ENCODE peak calls at places on chromosomes 5 and 9, in six cellular contexts. One of them, this sample, is unnamed.

GRCh38 chr5:67245259-67245846 is 48.8 kb upstream of the CD180 start:
- DNase-seq in lower leg skin: no peak
- DNase-seq in IMR-90: no peak
- DNase-seq in right lobe of liver: no peak
- DNase-seq in suprapubic skin: no peak
- DNase-seq in tibial nerve: no peak
- DNase-seq in this sample: no peak

GRCh38 chr5:109304323-109304722 is 105.5 kb downstream of the PJA2 start:
- DNase-seq in lower leg skin: no peak
- DNase-seq in IMR-90: no peak
- DNase-seq in right lobe of liver: no peak
- DNase-seq in suprapubic skin: no peak
- DNase-seq in tibial nerve: no peak
- DNase-seq in this sample: no peak

GRCh38 chr9:130539473-130540223 is 39.7 kb upstream of the FUBP3 start:
- DNase-seq in lower leg skin: no peak
- DNase-seq in IMR-90: peak; percentile 54
- DNase-seq in right lobe of liver: no peak
- DNase-seq in suprapubic skin: no peak
- DNase-seq in tibial nerve: no peak
- DNase-seq in this sample: no peak

GRCh38 chr9:125558453-125559084 is 148.4 kb downstream of the MAPKAP1 start:
- DNase-seq in lower leg skin: no peak
- DNase-seq in IMR-90: peak; percentile 83
- DNase-seq in right lobe of liver: peak; percentile 67
- DNase-seq in suprapubic skin: no peak
- DNase-seq in tibial nerve: peak; percentile 56
- DNase-seq in this sample: peak; percentile 60

GRCh38 chr9:137397675-137398423 is 25.1 kb downstream of the EXD3 start:
- DNase-seq in lower leg skin: no peak
- DNase-seq in IMR-90: no peak
- DNase-seq in right lobe of liver: no peak
- DNase-seq in suprapubic skin: no peak
- DNase-seq in tibial nerve: no peak
- DNase-seq in this sample: no peak

GRCh38 chr9:125536184-125537152 is 170.5 kb downstream of the MAPKAP1 start:
- DNase-seq in lower leg skin: no peak
- DNase-seq in IMR-90: no peak
- DNase-seq in right lobe of liver: no peak
- DNase-seq in suprapubic skin: no peak
- DNase-seq in tibial nerve: no peak
- DNase-seq in this sample: no peak

GRCh38 chr9:121210536-121210935 is 8.9 kb upstream of the RAB14 start:
- DNase-seq in lower leg skin: no peak
- DNase-seq in IMR-90: no peak
- DNase-seq in right lobe of liver: no peak
- DNase-seq in suprapubic skin: no peak
- DNase-seq in tibial nerve: no peak
- DNase-seq in this sample: no peak

GRCh38 chr5:131068893-131069643 is 96.0 kb downstream of the HINT1 start:
- DNase-seq in lower leg skin: no peak
- DNase-seq in IMR-90: no peak
- DNase-seq in right lobe of liver: no peak
- DNase-seq in suprapubic skin: no peak
- DNase-seq in tibial nerve: no peak
- DNase-seq in this sample: no peak

GRCh38 chr5:138149530-138149929 is 10.3 kb upstream of the NME5 start:
- DNase-seq in lower leg skin: no peak
- DNase-seq in IMR-90: peak; percentile 54
- DNase-seq in right lobe of liver: no peak
- DNase-seq in suprapubic skin: no peak
- DNase-seq in tibial nerve: no peak
- DNase-seq in this sample: peak; percentile 33

GRCh38 chr5:15267966-15268365 is 232.0 kb upstream of the FBXL7 start:
- DNase-seq in lower leg skin: no peak
- DNase-seq in IMR-90: no peak
- DNase-seq in right lobe of liver: no peak
- DNase-seq in suprapubic skin: no peak
- DNase-seq in tibial nerve: no peak
- DNase-seq in this sample: no peak

GRCh38 chr9:111873901-111874300 is 22.7 kb upstream of the UGCG start:
- DNase-seq in lower leg skin: no peak
- DNase-seq in IMR-90: no peak
- DNase-seq in right lobe of liver: no peak
- DNase-seq in suprapubic skin: no peak
- DNase-seq in tibial nerve: no peak
- DNase-seq in this sample: no peak

GRCh38 chr5:58185397-58186195 is 274.3 kb downstream of the PLK2 start:
- DNase-seq in lower leg skin: no peak
- DNase-seq in IMR-90: peak; percentile 28
- DNase-seq in right lobe of liver: no peak
- DNase-seq in suprapubic skin: no peak
- DNase-seq in tibial nerve: no peak
- DNase-seq in this sample: no peak

GRCh38 chr5:32261198-32261597 is 51.5 kb downstream of the MTMR12 start:
- DNase-seq in lower leg skin: no peak
- DNase-seq in IMR-90: no peak
- DNase-seq in right lobe of liver: no peak
- DNase-seq in suprapubic skin: peak; percentile 45
- DNase-seq in tibial nerve: no peak
- DNase-seq in this sample: peak; percentile 15

GRCh38 chr5:55897905-55898304 is 46.7 kb downstream of the IL31RA start:
- DNase-seq in lower leg skin: peak; percentile 94
- DNase-seq in IMR-90: peak; percentile 62
- DNase-seq in right lobe of liver: no peak
- DNase-seq in suprapubic skin: peak; percentile 88
- DNase-seq in tibial nerve: peak; percentile 38
- DNase-seq in this sample: peak; percentile 31

GRCh38 chr9:133967024-133967741 is 24.9 kb downstream of the VAV2 start:
- DNase-seq in lower leg skin: no peak
- DNase-seq in IMR-90: no peak
- DNase-seq in right lobe of liver: no peak
- DNase-seq in suprapubic skin: no peak
- DNase-seq in tibial nerve: no peak
- DNase-seq in this sample: no peak

GRCh38 chr5:169744336-169744735 is 107.3 kb downstream of the DOCK2 start:
- DNase-seq in lower leg skin: no peak
- DNase-seq in IMR-90: no peak
- DNase-seq in right lobe of liver: no peak
- DNase-seq in suprapubic skin: no peak
- DNase-seq in tibial nerve: no peak
- DNase-seq in this sample: no peak

GRCh38 chr9:21615018-21615417 is 132.9 kb upstream of the IFNE start:
- DNase-seq in lower leg skin: no peak
- DNase-seq in IMR-90: no peak
- DNase-seq in right lobe of liver: no peak
- DNase-seq in suprapubic skin: no peak
- DNase-seq in tibial nerve: no peak
- DNase-seq in this sample: no peak

GRCh38 chr9:128160603-128160987 is 530 bp downstream of the BBLN start:
- DNase-seq in lower leg skin: no peak
- DNase-seq in IMR-90: peak; percentile 30
- DNase-seq in right lobe of liver: peak; percentile 54
- DNase-seq in suprapubic skin: no peak
- DNase-seq in tibial nerve: no peak
- DNase-seq in this sample: peak; percentile 71

GRCh38 chr5:78929833-78930232 is 55.3 kb downstream of the ARSB start:
- DNase-seq in lower leg skin: no peak
- DNase-seq in IMR-90: no peak
- DNase-seq in right lobe of liver: no peak
- DNase-seq in suprapubic skin: no peak
- DNase-seq in tibial nerve: no peak
- DNase-seq in this sample: peak; percentile 21

GRCh38 chr9:90074319-90074962 is 469.6 kb downstream of the GADD45G start:
- DNase-seq in lower leg skin: no peak
- DNase-seq in IMR-90: no peak
- DNase-seq in right lobe of liver: no peak
- DNase-seq in suprapubic skin: no peak
- DNase-seq in tibial nerve: no peak
- DNase-seq in this sample: no peak

GRCh38 chr5:123117989-123118388 is 28.9 kb downstream of the PRDM6 start:
- DNase-seq in lower leg skin: no peak
- DNase-seq in IMR-90: no peak
- DNase-seq in right lobe of liver: no peak
- DNase-seq in suprapubic skin: no peak
- DNase-seq in tibial nerve: no peak
- DNase-seq in this sample: no peak

GRCh38 chr5:43353668-43354067 is 40.5 kb upstream of the HMGCS1 start:
- DNase-seq in lower leg skin: no peak
- DNase-seq in IMR-90: no peak
- DNase-seq in right lobe of liver: no peak
- DNase-seq in suprapubic skin: no peak
- DNase-seq in tibial nerve: no peak
- DNase-seq in this sample: no peak

GRCh38 chr5:160420331-160420610 is 1.4 kb upstream of the PTTG1 start:
- DNase-seq in lower leg skin: no peak
- DNase-seq in IMR-90: no peak
- DNase-seq in right lobe of liver: no peak
- DNase-seq in suprapubic skin: no peak
- DNase-seq in tibial nerve: no peak
- DNase-seq in this sample: no peak

GRCh38 chr5:160419458-160420330 is 813 bp upstream of the SLU7 start:
- DNase-seq in lower leg skin: no peak
- DNase-seq in IMR-90: no peak
- DNase-seq in right lobe of liver: no peak
- DNase-seq in suprapubic skin: no peak
- DNase-seq in tibial nerve: no peak
- DNase-seq in this sample: no peak

GRCh38 chr5:160418561-160419457 is at the start of gene SLU7:
- DNase-seq in lower leg skin: peak; percentile 99
- DNase-seq in IMR-90: peak; percentile 95
- DNase-seq in right lobe of liver: peak; percentile 94
- DNase-seq in suprapubic skin: peak; percentile 97
- DNase-seq in tibial nerve: peak; percentile 88
- DNase-seq in this sample: peak; percentile 67

GRCh38 chr5:160423025-160423554 is 1.4 kb downstream of the PTTG1 start:
- DNase-seq in lower leg skin: no peak
- DNase-seq in IMR-90: no peak
- DNase-seq in right lobe of liver: no peak
- DNase-seq in suprapubic skin: no peak
- DNase-seq in tibial nerve: no peak
- DNase-seq in this sample: no peak

GRCh38 chr5:160421625-160422258 is at the start of gene PTTG1:
- DNase-seq in lower leg skin: peak; percentile 99
- DNase-seq in IMR-90: peak; percentile 96
- DNase-seq in right lobe of liver: peak; percentile 94
- DNase-seq in suprapubic skin: peak; percentile 98
- DNase-seq in tibial nerve: peak; percentile 96
- DNase-seq in this sample: peak; percentile 69
- TF ChIP-seq POLR2A in lower leg skin: no peak
- TF ChIP-seq POLR2A in IMR-90: peak; percentile 79
- TF ChIP-seq POLR2A in right lobe of liver: peak; percentile 19
- TF ChIP-seq POLR2A in suprapubic skin: no peak
- TF ChIP-seq POLR2A in tibial nerve: no peak
- TF ChIP-seq POLR2A in this sample: peak; percentile 91

GRCh38 chr5:171387255-171387969 is at the start of gene NPM1:
- DNase-seq in lower leg skin: peak; percentile 99
- DNase-seq in IMR-90: peak; percentile 98
- DNase-seq in right lobe of liver: peak; percentile 98
- DNase-seq in suprapubic skin: peak; percentile 98
- DNase-seq in tibial nerve: peak; percentile 88
- DNase-seq in this sample: peak; percentile 87
- TF ChIP-seq POLR2A in lower leg skin: no peak
- TF ChIP-seq POLR2A in IMR-90: peak; percentile 99
- TF ChIP-seq POLR2A in right lobe of liver: peak; percentile 92
- TF ChIP-seq POLR2A in suprapubic skin: peak; percentile 92
- TF ChIP-seq POLR2A in tibial nerve: peak; percentile 87
- TF ChIP-seq POLR2A in this sample: peak; percentile 94

GRCh38 chr9:33081128-33081851 is 4.8 kb upstream of the SMU1 start:
- DNase-seq in lower leg skin: peak; percentile 93
- DNase-seq in IMR-90: peak; percentile 88
- DNase-seq in right lobe of liver: peak; percentile 66
- DNase-seq in suprapubic skin: no peak
- DNase-seq in tibial nerve: peak; percentile 78
- DNase-seq in this sample: peak; percentile 45

GRCh38 chr9:33076360-33077004 is at the start of gene SMU1:
- DNase-seq in lower leg skin: peak; percentile 99
- DNase-seq in IMR-90: peak; percentile 96
- DNase-seq in right lobe of liver: peak; percentile 98
- DNase-seq in suprapubic skin: peak; percentile 99
- DNase-seq in tibial nerve: peak; percentile 93
- DNase-seq in this sample: peak; percentile 78

GRCh38 chr9:33080534-33080933 is 4.1 kb upstream of the SMU1 start:
- DNase-seq in lower leg skin: no peak
- DNase-seq in IMR-90: no peak
- DNase-seq in right lobe of liver: no peak
- DNase-seq in suprapubic skin: no peak
- DNase-seq in tibial nerve: no peak
- DNase-seq in this sample: no peak

DNA sequence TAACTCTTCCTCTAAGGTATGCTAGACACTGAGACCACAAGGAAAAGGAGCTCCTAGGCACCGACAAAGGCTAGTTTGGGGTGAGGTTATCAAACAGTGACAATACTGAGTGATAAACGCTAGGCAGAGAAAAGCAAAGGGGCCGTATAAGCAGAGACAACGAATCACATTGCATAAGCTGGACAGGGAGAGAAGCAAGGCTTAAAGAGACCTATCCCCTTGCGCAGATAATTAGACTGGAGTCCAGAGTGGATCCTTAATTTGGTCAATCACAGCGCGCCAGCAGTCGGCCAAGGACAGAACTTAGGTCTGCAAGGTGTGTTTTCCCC is 479 bp downstream of the SMU1 start:
- DNase-seq in lower leg skin: no peak
- DNase-seq in IMR-90: peak; percentile 15
- DNase-seq in right lobe of liver: no peak
- DNase-seq in suprapubic skin: no peak
- DNase-seq in tibial nerve: no peak
- DNase-seq in this sample: no peak
- TF ChIP-seq POLR2A in lower leg skin: no peak
- TF ChIP-seq POLR2A in IMR-90: no peak
- TF ChIP-seq POLR2A in right lobe of liver: no peak
- TF ChIP-seq POLR2A in suprapubic skin: no peak
- TF ChIP-seq POLR2A in tibial nerve: no peak
- TF ChIP-seq POLR2A in this sample: no peak

DNA sequence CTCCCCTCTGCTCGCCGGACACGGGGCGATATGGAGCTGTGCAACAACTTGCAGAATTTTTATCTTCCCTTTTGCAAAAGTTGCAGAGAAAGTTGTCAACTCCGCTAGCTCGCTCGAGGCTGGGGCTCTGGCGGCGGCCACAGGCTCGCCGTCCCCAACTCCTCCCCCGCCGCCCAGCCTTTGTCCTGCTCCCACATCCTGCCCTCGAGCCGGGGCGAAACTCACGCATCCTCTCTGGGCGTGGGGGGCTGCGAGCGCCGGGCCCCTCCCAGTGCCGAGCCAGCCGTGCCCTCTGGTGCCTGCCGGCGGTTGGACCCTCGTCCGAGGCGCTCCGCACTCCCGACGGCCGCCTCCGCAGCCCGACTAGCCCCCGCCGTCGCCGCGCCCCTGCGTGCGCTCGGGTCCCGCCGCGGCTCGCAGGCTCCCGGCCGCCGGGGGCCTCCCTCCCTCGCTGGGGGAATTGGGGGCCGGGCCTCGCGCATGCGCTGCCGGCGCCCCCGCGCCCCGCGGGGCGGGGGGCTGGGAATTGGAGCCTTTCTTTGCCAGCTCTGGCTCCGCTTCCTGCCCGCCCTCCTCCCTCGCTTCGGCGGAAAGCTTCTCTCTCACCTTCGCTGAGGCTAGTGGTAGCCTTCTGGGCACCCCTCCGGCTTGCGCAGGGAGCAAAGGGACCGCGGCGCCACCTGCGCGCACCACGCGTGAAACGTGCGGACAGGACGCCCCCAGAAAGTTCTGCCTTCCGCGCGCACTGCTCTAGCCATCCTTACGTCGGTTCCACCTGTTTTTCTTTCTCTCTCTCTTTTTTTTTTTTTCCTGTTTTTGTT is at the start of gene CCNJL:
- DNase-seq in lower leg skin: no peak
- DNase-seq in IMR-90: peak; percentile 44
- DNase-seq in right lobe of liver: peak; percentile 59
- DNase-seq in suprapubic skin: no peak
- DNase-seq in tibial nerve: no peak
- DNase-seq in this sample: peak; percentile 90
- TF ChIP-seq POLR2A in lower leg skin: no peak
- TF ChIP-seq POLR2A in IMR-90: peak; percentile 39
- TF ChIP-seq POLR2A in right lobe of liver: no peak
- TF ChIP-seq POLR2A in suprapubic skin: no peak
- TF ChIP-seq POLR2A in tibial nerve: no peak
- TF ChIP-seq POLR2A in this sample: peak; percentile 82

This sample was measured in H54.